ENCODE peak calls at places on chromosomes 1 and 21, in nine cellular contexts. V is fibroblast of lung, W is HCT116, H is fibroblast of the aortic adventitia, K is left ventricle myocardium inferior, I is fibroblast of mammary gland, Y is RWPE2, N is HFF-Myc, E is pancreas. D is an unnamed sample.

GRCh38 chr1:234969011-234969441 is 159.6 kb downstream of the TOMM20 start:
- DNase-seq in K (no peak), E (no peak), Y (no peak), W (no peak), I (no peak), V (no peak), H (no peak), N (no peak), D (no peak)

GRCh38 chr1:156284112-156284511 is at the start of gene TMEM79:
- DNase-seq in H (no peak), E (no peak), N (no peak), Y (no peak), V (no peak), K (no peak), I (no peak), W (no peak), D (no peak)

GRCh38 chr1:231918239-231919015 is 291.8 kb downstream of the DISC1 start:
- DNase-seq in W (no peak), Y (no peak), N (no peak), E (no peak), H (peak), K (no peak), V (peak), I (no peak), D (no peak)

GRCh38 chr1:31483012-31483946 is 70.3 kb downstream of the SERINC2 start:
- DNase-seq in W (no peak), K (no peak), E (peak), N (peak), I (peak), V (peak), Y (no peak), H (peak), D (peak)

GRCh38 chr1:150186789-150187559 is 37.3 kb downstream of the PLEKHO1 start:
- DNase-seq in E (no peak), W (peak), H (peak), V (peak), I (peak), K (no peak), Y (no peak), N (no peak), D (no peak)

GRCh38 chr21:44800103-44800502 is 1.5 kb downstream of the UBE2G2 start:
- DNase-seq in I (peak), V (peak), W (no peak), H (peak), E (no peak), N (no peak), Y (no peak), K (no peak), D (peak)

GRCh38 chr1:240831191-240831631 is 219.3 kb upstream of the GREM2 start:
- DNase-seq in W (no peak), N (peak), V (peak), Y (no peak), E (no peak), H (peak), I (peak), K (no peak), D (no peak)

GRCh38 chr1:7221823-7222462 is 436.7 kb downstream of the CAMTA1 start:
- DNase-seq in E (no peak), W (no peak), I (peak), K (no peak), V (no peak), H (no peak), Y (no peak), N (no peak), D (no peak)

GRCh38 chr1:33608825-33609400 is 136.5 kb downstream of the ZSCAN20 start:
- DNase-seq in E (no peak), Y (no peak), K (no peak), I (no peak), N (no peak), H (no peak), V (no peak), W (no peak), D (no peak)

GRCh38 chr1:30420519-30421050 is 302.8 kb downstream of the MATN1 start:
- DNase-seq in H (no peak), I (no peak), Y (peak), N (no peak), V (no peak), E (no peak), K (no peak), W (no peak), D (no peak)

GRCh38 chr1:170790175-170790574 is 126.2 kb downstream of the PRRX1 start:
- DNase-seq in Y (no peak), I (no peak), V (no peak), E (no peak), N (no peak), W (no peak), H (no peak), K (no peak), D (no peak)
- TF ChIP-seq CTCF in Y (no peak), I (peak), V (no peak), E (no peak), N (no peak), W (peak), H (peak), K (no peak), D (no peak)

GRCh38 chr1:40622936-40623629 is 42.4 kb downstream of the RIMS3 start:
- DNase-seq in H (no peak), K (no peak), W (no peak), Y (no peak), E (no peak), V (no peak), I (no peak), N (no peak), D (no peak)
- TF ChIP-seq CTCF in H (no peak), K (no peak), W (no peak), Y (no peak), E (no peak), V (no peak), I (no peak), N (no peak), D (no peak)

GRCh38 chr1:18512883-18513282 is 32.2 kb downstream of the KLHDC7A start:
- DNase-seq in H (no peak), N (no peak), W (no peak), I (no peak), V (no peak), Y (no peak), K (no peak), E (no peak), D (no peak)

GRCh38 chr1:18511469-18511997 is 30.8 kb downstream of the KLHDC7A start:
- DNase-seq in V (no peak), H (no peak), K (no peak), E (no peak), I (no peak), W (no peak), Y (no peak), N (no peak), D (no peak)

GRCh38 chr1:18516473-18516872 is 35.7 kb downstream of the KLHDC7A start:
- DNase-seq in V (no peak), Y (no peak), K (no peak), N (no peak), E (no peak), W (no peak), I (no peak), H (no peak), D (no peak)

GRCh38 chr1:18515120-18515667 is 34.5 kb downstream of the KLHDC7A start:
- DNase-seq in I (no peak), H (no peak), K (no peak), E (peak), W (no peak), Y (no peak), V (no peak), N (no peak), D (no peak)

GRCh38 chr1:18513995-18514394 is 33.3 kb downstream of the KLHDC7A start:
- DNase-seq in W (no peak), E (peak), V (no peak), N (no peak), I (no peak), H (no peak), K (no peak), Y (no peak), D (no peak)
- TF ChIP-seq CTCF in W (no peak), E (no peak), V (no peak), N (no peak), I (no peak), H (no peak), K (no peak), Y (no peak), D (no peak)

GRCh38 chr1:186152945-186153309 is 222.1 kb downstream of the TPR start:
- DNase-seq in Y (no peak), K (no peak), V (no peak), I (no peak), E (no peak), N (no peak), W (no peak), H (no peak), D (no peak)

GRCh38 chr1:186152227-186152944 is 222.7 kb downstream of the TPR start:
- DNase-seq in K (no peak), W (peak), V (peak), Y (no peak), N (peak), I (peak), H (peak), E (no peak), D (no peak)

GRCh38 chr1:186154651-186155050 is 220.4 kb downstream of the TPR start:
- DNase-seq in V (no peak), K (no peak), W (no peak), E (no peak), H (no peak), I (no peak), N (no peak), Y (no peak), D (no peak)

GRCh38 chr1:186155594-186155993 is 219.5 kb downstream of the TPR start:
- DNase-seq in H (peak), K (no peak), V (peak), E (no peak), W (peak), I (peak), Y (no peak), N (peak), D (no peak)
- TF ChIP-seq CTCF in H (peak), K (peak), V (peak), E (no peak), W (peak), I (peak), Y (peak), N (peak), D (peak)

GRCh38 chr1:245999697-246000637 is 507.1 kb downstream of the SMYD3 start:
- DNase-seq in V (no peak), N (no peak), E (no peak), Y (no peak), H (no peak), K (no peak), I (no peak), W (no peak), D (no peak)
- TF ChIP-seq CTCF in V (no peak), N (no peak), E (no peak), Y (no peak), H (no peak), K (no peak), I (no peak), W (no peak), D (no peak)

GRCh38 chr1:212667223-212668139 is 32.2 kb downstream of the BATF3 start:
- DNase-seq in Y (no peak), K (no peak), I (peak), H (peak), E (peak), N (peak), W (peak), V (peak), D (no peak)
- TF ChIP-seq CTCF in Y (no peak), K (no peak), I (no peak), H (no peak), E (no peak), N (no peak), W (no peak), V (no peak), D (no peak)

D was measured in tibial nerve.